ENCODE peak calls at places on chromosome 6, in five cellular contexts. N, O, C, A and F are unnamed samples.
A peak's percentile ranks its signal among the peaks of the same experiment; 100 is the strongest.

GRCh38 chr6:20915626-20916025 is 381.4 kb downstream of the CDKAL1 start:
- DNase-seq in N (no peak), C (no peak), A (no peak), O (no peak), F (no peak)

GRCh38 chr6:74715362-74716068 is 490.3 kb downstream of the COL12A1 start:
- DNase-seq in O (no peak), C (no peak), N (peak; percentile 59), A (no peak), F (no peak)

GRCh38 chr6:106547961-106548453 is 81.3 kb downstream of the RTN4IP1 start:
- DNase-seq in O (peak; percentile 57), N (peak; percentile 74), A (no peak), C (no peak), F (no peak)

GRCh38 chr6:131819507-131820228 is 11.8 kb downstream of the ENPP1 start:
- DNase-seq in N (peak; percentile 66), C (no peak), A (no peak), O (no peak), F (no peak)

GRCh38 chr6:28545955-28546354 is 20.3 kb downstream of the GPX5 start:
- DNase-seq in C (no peak), N (no peak), O (no peak), A (no peak), F (no peak)

GRCh38 chr6:42104095-42104806 is 38.2 kb downstream of the C6orf132 start:
- DNase-seq in O (peak; percentile 88), C (peak; percentile 91), N (peak; percentile 51), A (no peak), F (peak; percentile 23)

GRCh38 chr6:6825986-6826901 is 237.7 kb downstream of the LY86 start:
- DNase-seq in A (no peak), O (no peak), C (peak; percentile 77), N (peak; percentile 11), F (no peak)

GRCh38 chr6:110422444-110422822 is 7.1 kb upstream of the DDO start:
- DNase-seq in C (no peak), O (no peak), N (no peak), A (no peak), F (no peak)

GRCh38 chr6:101588343-101588742 is 194.8 kb downstream of the GRIK2 start:
- DNase-seq in O (no peak), N (no peak), A (no peak), C (no peak), F (no peak)

GRCh38 chr6:41555326-41556300 is 9.4 kb downstream of the FOXP4 start:
- DNase-seq in A (no peak), N (no peak), C (no peak), O (no peak), F (no peak)

GRCh38 chr6:137878810-137879285 is 11.8 kb downstream of the TNFAIP3 start:
- DNase-seq in A (no peak), N (no peak), C (peak; percentile 65), O (no peak), F (no peak)

GRCh38 chr6:20056350-20056992 is 155.8 kb downstream of the MBOAT1 start:
- DNase-seq in N (peak; percentile 66), A (no peak), C (no peak), O (no peak), F (no peak)

GRCh38 chr6:138570716-138571020 is 71.4 kb upstream of the NHSL1 start:
- DNase-seq in N (peak; percentile 61), O (no peak), C (no peak), A (no peak), F (no peak)

GRCh38 chr6:38933426-38933825 is 115.2 kb upstream of the GLP1R start:
- DNase-seq in O (no peak), N (peak; percentile 9), A (no peak), C (no peak), F (no peak)

GRCh38 chr6:77455271-77455670 is 8.0 kb downstream of the HTR1B start:
- DNase-seq in O (no peak), A (no peak), N (no peak), C (no peak), F (no peak)

GRCh38 chr6:22896716-22897115 is 327.4 kb downstream of the HDGFL1 start:
- DNase-seq in A (no peak), O (no peak), C (no peak), N (no peak), F (no peak)

GRCh38 chr6:39313526-39314272 is 520 bp downstream of the KCNK17 start:
- DNase-seq in N (no peak), O (peak; percentile 19), A (no peak), C (no peak), F (no peak)

GRCh38 chr6:39005774-39006173 is 42.8 kb upstream of the GLP1R start:
- DNase-seq in C (no peak), N (no peak), O (no peak), A (no peak), F (no peak)

GRCh38 chr6:11607381-11607780 is 69.8 kb downstream of the TMEM170B start:
- DNase-seq in N (no peak), O (no peak), C (no peak), A (no peak), F (no peak)

GRCh38 chr6:91141352-91141751 is 554.5 kb upstream of the MAP3K7 start:
- DNase-seq in A (no peak), O (no peak), N (no peak), C (no peak), F (no peak)

GRCh38 chr6:26097268-26097875 is 10.1 kb downstream of the HFE start:
- DNase-seq in O (peak; percentile 74), C (no peak), N (peak; percentile 66), A (no peak), F (no peak)

GRCh38 chr6:7805828-7806227 is 79.9 kb downstream of the BMP6 start:
- DNase-seq in N (no peak), C (no peak), O (no peak), A (no peak), F (no peak)

GRCh38 chr6:168256940-168257339 is 62.6 kb downstream of the DACT2 start:
- DNase-seq in N (no peak), A (no peak), C (no peak), O (no peak), F (no peak)

GRCh38 chr6:52284460-52285173 is at the start of gene MCM3:
- DNase-seq in O (peak; percentile 98), N (peak; percentile 99), C (peak; percentile 99), A (peak; percentile 99), F (peak; percentile 97)

GRCh38 chr6:111731404-111732195 is 125.9 kb upstream of the TRAF3IP2 start:
- DNase-seq in N (peak; percentile 53), A (no peak), O (no peak), C (no peak), F (no peak)